ENCODE peak calls at places on chromosomes 5 and 9, in five cellular contexts. H is HCT116, A is HepG2, O is uterus, R is thyroid gland. J is an unnamed sample.

GRCh38 chr5:159120446-159120845 is 20.7 kb upstream of the EBF1 start:
- DNase-seq in O (no peak), A (no peak), H (no peak), R (no peak), J (no peak)

GRCh38 chr5:127216143-127216542 is 74.5 kb upstream of the MEGF10 start:
- DNase-seq in A (no peak), H (no peak), R (no peak), O (no peak), J (no peak)

GRCh38 chr9:95935861-95936578 is 60.5 kb downstream of the ERCC6L2 start:
- DNase-seq in A (no peak), R (no peak), H (no peak), O (no peak), J (no peak)

GRCh38 chr5:21672911-21673310 is 1180.2 kb downstream of the CDH12 start:
- DNase-seq in O (no peak), A (no peak), R (no peak), H (no peak), J (no peak)

GRCh38 chr5:132439521-132440206 is 50.9 kb downstream of the IRF1 start:
- DNase-seq in H (no peak), O (peak), A (no peak), R (no peak), J (no peak)

GRCh38 chr5:35198096-35198495 is 32.2 kb downstream of the PRLR start:
- DNase-seq in O (no peak), H (no peak), A (peak), R (peak), J (peak)

GRCh38 chr5:65359569-65359968 is 122.2 kb downstream of the ADAMTS6 start:
- DNase-seq in O (no peak), R (no peak), A (no peak), H (no peak), J (no peak)

GRCh38 chr9:131609116-131609830 is 64.0 kb downstream of the PRRT1B start:
- DNase-seq in H (no peak), O (peak), A (no peak), R (peak), J (peak)

GRCh38 chr5:5372930-5373329 is 49.5 kb upstream of the ICE1 start:
- DNase-seq in R (no peak), H (no peak), O (no peak), A (no peak), J (no peak)

GRCh38 chr9:134214766-134215394 is 50.5 kb upstream of the RNU6ATAC start:
- DNase-seq in A (peak), R (no peak), H (no peak), O (no peak), J (peak)

GRCh38 chr5:10563940-10564837 is at the start of gene ANKRD33B:
- DNase-seq in O (peak), R (peak), H (no peak), A (peak), J (peak)

GRCh38 chr9:16484744-16485143 is 385.7 kb downstream of the BNC2 start:
- DNase-seq in O (no peak), A (no peak), R (no peak), H (no peak), J (no peak)

GRCh38 chr5:113507601-113508000 is 5.9 kb upstream of the YTHDC2 start:
- DNase-seq in H (no peak), A (no peak), R (no peak), O (no peak), J (no peak)

GRCh38 chr9:71791875-71792274 is 23.6 kb upstream of the CEMIP2 start:
- DNase-seq in R (no peak), A (no peak), H (no peak), O (no peak), J (no peak)

GRCh38 chr5:157651623-157652376 is 438 bp downstream of the SOX30 start:
- DNase-seq in A (no peak), H (no peak), O (peak), R (peak), J (peak)

GRCh38 chr5:167755420-167755819 is 536.0 kb upstream of the WWC1 start:
- DNase-seq in A (no peak), R (no peak), H (no peak), O (no peak), J (no peak)

GRCh38 chr9:107292811-107293554 is 9.9 kb downstream of the RAD23B start:
- DNase-seq in O (no peak), R (no peak), H (no peak), A (no peak), J (no peak)

GRCh38 chr9:89677696-89678393 is 73.0 kb downstream of the GADD45G start:
- DNase-seq in A (no peak), O (no peak), R (no peak), H (no peak), J (no peak)

GRCh38 chr5:90783460-90784333 is 225.1 kb downstream of the ADGRV1 start:
- DNase-seq in R (peak), A (peak), O (peak), H (peak), J (peak)

GRCh38 chr9:125511780-125512179 is 195.2 kb downstream of the MAPKAP1 start:
- DNase-seq in O (no peak), H (no peak), A (no peak), R (no peak), J (no peak)

GRCh38 chr5:181191526-181192336 is 13.3 kb downstream of the TRIM7 start:
- DNase-seq in A (peak), H (peak), O (peak), R (peak), J (peak)
- TF ChIP-seq POLR2A in A (peak), H (no peak), O (peak), R (no peak), J (peak)

GRCh38 chr9:35757527-35758275 is 3.6 kb upstream of the MSMP start:
- DNase-seq in H (no peak), O (no peak), R (peak), A (peak), J (peak)
- TF ChIP-seq POLR2A in H (peak), O (no peak), R (no peak), A (peak), J (peak)

GRCh38 chr9:126548312-126548711 is 65.4 kb upstream of the LMX1B start:
- DNase-seq in O (no peak), H (no peak), A (peak), R (no peak), J (peak)

GRCh38 chr9:126554292-126554691 is 59.4 kb upstream of the LMX1B start:
- DNase-seq in R (no peak), O (no peak), A (no peak), H (no peak), J (no peak)

GRCh38 chr9:126551812-126552211 is 61.9 kb upstream of the LMX1B start:
- DNase-seq in O (no peak), H (no peak), A (no peak), R (no peak), J (no peak)

GRCh38 chr9:126549246-126550006 is 64.3 kb upstream of the LMX1B start:
- DNase-seq in R (no peak), A (no peak), H (no peak), O (no peak), J (no peak)

DNA sequence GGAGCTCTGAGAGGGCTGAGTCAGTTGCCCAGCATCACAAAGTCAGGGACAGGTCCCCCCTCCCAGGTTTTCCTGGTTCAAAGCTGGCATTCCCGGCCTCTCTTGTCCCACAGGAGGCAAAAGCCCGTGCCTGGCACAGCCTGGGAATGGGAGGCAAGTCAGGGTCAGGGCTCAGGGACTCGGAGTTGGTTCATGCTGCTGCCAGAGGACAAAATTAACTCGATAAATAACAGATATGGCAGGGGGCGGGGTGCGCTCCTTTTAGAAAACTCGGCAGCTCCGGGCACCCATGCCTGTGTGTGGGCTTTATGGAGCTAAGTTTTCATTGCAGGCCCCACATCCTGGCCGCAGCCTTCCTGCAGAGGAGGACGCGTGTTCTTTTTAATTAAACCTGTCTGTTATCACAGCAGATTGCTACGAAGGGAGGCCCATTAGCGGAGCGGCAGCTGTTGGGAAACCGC is 62.8 kb upstream of the LMX1B start:
- DNase-seq in H (no peak), A (no peak), O (no peak), R (no peak), J (no peak)
- TF ChIP-seq POLR2A in H (no peak), A (no peak), O (no peak), R (no peak), J (no peak)

GRCh38 chr5:31047007-31047406 is 146.5 kb upstream of the CDH6 start:
- DNase-seq in A (no peak), R (no peak), H (no peak), O (no peak), J (no peak)
- TF ChIP-seq POLR2A in A (no peak), R (no peak), H (no peak), O (no peak), J (no peak)

GRCh38 chr9:127121628-127122175 is 733 bp downstream of the ANGPTL2 start:
- DNase-seq in H (no peak), O (peak), A (no peak), R (peak), J (no peak)

GRCh38 chr9:127124091-127124490 is 1.7 kb upstream of the ANGPTL2 start:
- DNase-seq in A (no peak), H (no peak), R (no peak), O (no peak), J (no peak)

GRCh38 chr9:127124792-127125191 is 2.4 kb upstream of the ANGPTL2 start:
- DNase-seq in O (no peak), H (no peak), A (no peak), R (no peak), J (no peak)

GRCh38 chr9:127123239-127123935 is 952 bp upstream of the ANGPTL2 start:
- DNase-seq in O (peak), H (no peak), R (peak), A (no peak), J (no peak)

GRCh38 chr9:127122176-127123151 is at the start of gene ANGPTL2:
- DNase-seq in O (peak), A (peak), R (peak), H (no peak), J (peak)
- TF ChIP-seq POLR2A in O (peak), A (no peak), R (no peak), H (no peak), J (peak)

DNA sequence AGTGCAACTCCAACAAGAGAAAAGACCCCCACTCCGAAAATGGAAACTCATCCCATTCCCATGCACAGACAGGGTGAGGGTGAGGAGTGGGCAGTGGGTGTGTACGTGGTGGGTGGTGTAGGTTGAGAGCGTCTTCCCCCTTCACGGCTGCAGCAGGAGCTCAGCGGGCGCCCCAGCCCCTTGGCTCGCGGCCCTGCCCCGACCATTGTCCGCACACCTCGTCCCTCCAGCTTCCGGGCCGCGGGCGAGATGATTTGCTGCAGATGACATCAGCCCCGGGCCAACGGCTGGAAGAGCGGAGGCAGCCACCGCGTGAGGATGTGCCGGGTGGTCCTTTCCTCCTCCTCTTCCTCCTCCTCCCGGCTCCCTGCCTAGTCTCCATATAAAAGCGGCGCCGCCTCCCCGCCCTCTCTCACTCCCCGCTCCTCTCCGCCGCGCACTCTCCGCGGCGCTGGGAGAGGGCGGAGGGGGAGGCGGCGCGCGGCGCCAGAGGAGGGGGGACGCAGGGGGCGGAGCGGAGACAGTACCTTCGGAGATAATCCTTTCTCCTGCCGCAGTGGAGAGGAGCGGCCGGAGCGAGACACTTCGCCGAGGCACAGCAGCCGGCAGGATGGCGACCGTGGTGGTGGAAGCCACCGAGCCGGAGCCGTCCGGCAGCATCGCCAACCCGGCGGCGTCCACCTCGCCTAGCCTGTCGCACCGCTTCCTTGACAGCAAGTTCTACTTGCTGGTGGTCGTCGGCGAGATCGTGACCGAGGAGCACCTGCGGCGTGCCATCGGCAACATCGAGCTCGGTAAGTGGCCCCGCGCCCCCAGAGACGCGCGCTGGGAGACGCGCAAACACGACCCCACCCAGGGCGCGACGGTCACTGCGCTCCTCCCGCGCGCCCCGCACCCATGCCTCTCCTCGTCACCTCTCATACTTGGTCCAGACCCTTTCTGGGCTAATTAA is at the start of gene MAP1B:
- DNase-seq in A (peak), O (peak), H (no peak), R (peak), J (peak)
- TF ChIP-seq POLR2A in A (no peak), O (peak), H (peak), R (no peak), J (no peak)

GRCh38 chr5:172844577-172844838 is 10.5 kb downstream of the ERGIC1 start:
- DNase-seq in H (no peak), A (no peak), R (no peak), O (no peak), J (no peak)
- TF ChIP-seq POLR2A in H (no peak), A (no peak), R (no peak), O (no peak), J (no peak)

GRCh38 chr5:179825655-179826182 is 5.0 kb downstream of the SQSTM1 start:
- DNase-seq in A (peak), R (no peak), O (no peak), H (no peak), J (no peak)

GRCh38 chr5:179822444-179822990 is 1.8 kb downstream of the SQSTM1 start:
- DNase-seq in A (no peak), O (no peak), R (peak), H (no peak), J (no peak)

GRCh38 chr5:179822059-179822432 is 1.3 kb downstream of the SQSTM1 start:
- DNase-seq in R (no peak), H (no peak), O (no peak), A (no peak), J (no peak)

GRCh38 chr5:179824745-179825112 is 4.0 kb downstream of the SQSTM1 start:
- DNase-seq in H (no peak), A (no peak), R (no peak), O (no peak), J (no peak)

GRCh38 chr5:179823937-179824744 is 3.4 kb downstream of the SQSTM1 start:
- DNase-seq in H (no peak), R (no peak), A (no peak), O (no peak), J (peak)
- TF ChIP-seq POLR2A in H (no peak), R (no peak), A (peak), O (no peak), J (no peak)

J was measured in right lobe of liver.